ENCODE peak calls at places on chromosomes 16 and 17, in ten cellular contexts. C is left ventricle myocardium inferior; D is WERI-Rb-1; Q is cardiac muscle cell; L is CD4-positive, alpha-beta memory T cell; I is ascending aorta; P is CD4-positive, CD25-positive, alpha-beta regulatory T cell; T is bronchial epithelial cell; B is prostate gland; F is breast epithelium. X is an unnamed sample.
A peak's percentile ranks its signal among the peaks of the same experiment; 100 is the strongest.

GRCh38 chr17:49498037-49498615 is 3.0 kb downstream of the NGFR start:
- DNase-seq in D (peak; percentile 55), T (no peak), C (no peak), F (no peak), I (no peak), P (no peak), Q (no peak), L (no peak), B (no peak), X (no peak)

GRCh38 chr16:19102187-19102872 is 11.4 kb upstream of the ITPRIPL2 start:
- DNase-seq in D (no peak), I (no peak), Q (no peak), P (no peak), C (no peak), F (no peak), B (no peak), L (no peak), T (no peak), X (no peak)

GRCh38 chr17:45406107-45406506 is 26.6 kb downstream of the ARHGAP27 start:
- DNase-seq in F (no peak), D (no peak), B (no peak), T (no peak), I (no peak), L (no peak), Q (no peak), C (no peak), P (no peak), X (no peak)

GRCh38 chr17:77126519-77126918 is 14.2 kb upstream of the SEC14L1 start:
- DNase-seq in D (no peak), Q (no peak), L (no peak), F (peak; percentile 85), P (no peak), I (no peak), C (no peak), B (no peak), T (no peak), X (no peak)

GRCh38 chr17:27896656-27897055 is 3.5 kb upstream of the LYRM9 start:
- DNase-seq in P (no peak), C (no peak), T (no peak), F (no peak), B (no peak), Q (no peak), I (no peak), L (no peak), D (no peak), X (no peak)

GRCh38 chr17:81520021-81520894 is 7.7 kb upstream of the ACTG1 start:
- DNase-seq in I (no peak), F (no peak), T (no peak), P (no peak), L (no peak), C (no peak), B (no peak), Q (no peak), D (no peak), X (no peak)

GRCh38 chr16:49280022-49280741 is 1.5 kb downstream of the CBLN1 start:
- DNase-seq in L (no peak), D (peak; percentile 25), C (no peak), Q (no peak), T (no peak), F (no peak), P (no peak), B (no peak), I (no peak), X (no peak)

GRCh38 chr16:14549789-14550153 is 80.3 kb downstream of the PARN start:
- DNase-seq in I (no peak), Q (no peak), L (no peak), D (no peak), B (no peak), P (no peak), C (no peak), T (peak; percentile 17), F (no peak), X (no peak)

GRCh38 chr17:76265624-76266243 is 586 bp downstream of the UBALD2 start:
- DNase-seq in F (no peak), I (no peak), T (no peak), L (peak; percentile 73), P (peak; percentile 47), D (peak; percentile 45), Q (peak; percentile 68), C (peak; percentile 70), B (peak; percentile 58), X (peak; percentile 23)

GRCh38 chr16:88651276-88651988 is 579 bp upstream of the CYBA start:
- DNase-seq in I (peak; percentile 50), B (no peak), T (no peak), Q (no peak), C (peak; percentile 48), P (peak; percentile 66), F (no peak), D (peak; percentile 44), L (peak; percentile 81), X (peak; percentile 78)

GRCh38 chr16:57556941-57557541 is 14.6 kb downstream of the ADGRG5 start:
- DNase-seq in B (no peak), I (no peak), D (no peak), Q (no peak), P (no peak), L (no peak), C (no peak), F (peak; percentile 27), T (no peak), X (no peak)

GRCh38 chr17:70677783-70678647 is 508.7 kb downstream of the KCNJ2 start:
- DNase-seq in Q (no peak), T (peak; percentile 7), D (no peak), P (no peak), I (no peak), F (no peak), L (no peak), B (no peak), C (no peak), X (no peak)

DNA sequence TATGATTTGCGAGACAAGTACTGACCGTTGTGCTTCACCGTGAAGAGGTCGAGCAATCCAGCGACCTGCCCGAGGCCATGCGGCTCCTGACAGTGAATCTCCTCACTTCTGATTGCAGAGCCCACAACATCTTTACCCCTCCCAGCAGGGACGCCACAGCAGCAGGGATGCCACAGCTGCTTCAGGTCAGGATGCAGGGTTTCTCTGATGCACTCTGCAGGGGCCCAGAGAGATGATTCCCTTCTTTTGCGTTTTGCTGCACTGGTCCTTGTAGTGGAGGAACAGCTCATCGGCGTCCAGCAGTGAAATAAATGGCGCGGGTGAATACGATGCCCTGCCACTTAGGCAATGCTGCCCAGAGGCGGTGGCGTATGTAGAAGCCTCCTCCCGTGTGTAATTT is 5.6 kb downstream of the KIAA0513 start:
- DNase-seq in L (no peak), I (no peak), D (no peak), C (no peak), B (no peak), F (no peak), T (no peak), Q (no peak), P (no peak), X (no peak)
- H3K36me3 ChIP-seq in L (peaks cover 7% of the 10 kb centered on the region), I (no peaks in the 10 kb centered on the region), D (no peaks in the 10 kb centered on the region), C (no peaks in the 10 kb centered on the region), B (no peaks in the 10 kb centered on the region), F (no peaks in the 10 kb centered on the region), T (peaks cover 7% of the 10 kb centered on the region), Q (no peaks in the 10 kb centered on the region), P (no peaks in the 10 kb centered on the region), X (no peaks in the 10 kb centered on the region)

DNA sequence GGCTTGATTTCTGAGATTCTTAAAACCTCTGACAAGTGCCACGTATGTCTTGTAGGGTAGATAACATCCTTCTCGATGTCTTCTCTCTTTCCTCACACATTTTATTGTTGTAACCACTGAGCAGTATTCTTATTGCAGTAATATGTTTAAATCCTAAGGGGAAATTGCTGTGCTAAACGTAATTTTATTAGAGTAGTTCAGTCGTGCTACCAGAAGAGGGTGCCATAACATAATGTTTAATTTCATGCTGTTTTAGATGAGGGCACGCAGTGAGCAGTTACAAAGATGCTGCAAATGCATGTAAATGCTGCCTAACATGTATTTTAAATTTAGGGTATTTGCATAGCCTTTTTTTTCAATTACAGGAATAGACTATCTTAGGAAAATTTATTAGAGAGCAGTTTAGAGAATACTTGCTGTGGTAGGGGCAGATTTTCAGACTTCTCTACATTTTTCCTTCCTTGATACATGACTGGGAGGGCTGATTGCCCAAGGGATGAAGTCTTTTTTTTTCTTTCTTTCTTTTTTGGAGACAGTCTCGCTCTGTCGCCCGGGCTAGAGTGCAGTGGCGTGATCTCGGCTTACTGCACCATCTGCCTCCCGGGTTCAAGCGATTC is 51.7 kb downstream of the GAN start:
- DNase-seq in C (no peak), F (no peak), T (peak; percentile 58), I (no peak), B (peak; percentile 19), D (no peak), L (peak; percentile 50), Q (peak; percentile 70), P (no peak), X (no peak)
- H3K36me3 ChIP-seq in C (peaks cover 70% of the 10 kb centered on the region), F (no peaks in the 10 kb centered on the region), T (peaks cover 13% of the 10 kb centered on the region), I (peaks cover 44% of the 10 kb centered on the region), B (no peaks in the 10 kb centered on the region), D (no peaks in the 10 kb centered on the region), L (peaks cover 18% of the 10 kb centered on the region), Q (peaks cover 50% of the 10 kb centered on the region), P (peaks cover 47% of the 10 kb centered on the region), X (peaks cover 11% of the 10 kb centered on the region)

GRCh38 chr17:67161573-67161972 is 83.4 kb downstream of the HELZ start:
- DNase-seq in C (no peak), L (no peak), B (no peak), Q (no peak), P (no peak), F (no peak), T (no peak), D (no peak), I (no peak), X (no peak)
- H3K36me3 ChIP-seq in C (peaks cover 55% of the 10 kb centered on the region), L (peaks cover 33% of the 10 kb centered on the region), B (no peaks in the 10 kb centered on the region), Q (peaks cover 36% of the 10 kb centered on the region), P (peaks cover 53% of the 10 kb centered on the region), F (no peaks in the 10 kb centered on the region), T (peaks cover 7% of the 10 kb centered on the region), D (peaks cover 51% of the 10 kb centered on the region), I (peaks cover 30% of the 10 kb centered on the region), X (peaks cover 18% of the 10 kb centered on the region)

GRCh38 chr16:60929-61878 is 7.6 kb downstream of the SNRNP25 start:
- DNase-seq in B (no peak), P (no peak), T (no peak), Q (no peak), F (no peak), L (no peak), C (no peak), I (no peak), D (no peak), X (peak; percentile 8)
- H3K36me3 ChIP-seq in B (peaks cover 4% of the 10 kb centered on the region), P (peaks cover 1% of the 10 kb centered on the region), T (peaks cover 62% of the 10 kb centered on the region), Q (peaks cover 17% of the 10 kb centered on the region), F (peaks cover 12% of the 10 kb centered on the region), L (peaks cover 5% of the 10 kb centered on the region), C (peaks cover 86% of the 10 kb centered on the region), I (peaks cover 88% of the 10 kb centered on the region), D (peaks cover 40% of the 10 kb centered on the region), X (no peaks in the 10 kb centered on the region)